ENCODE peak calls at places on chromosome 18, in seven cellular contexts. One of them, this sample, is unnamed.

GRCh38 chr18:72720116-72720515 is 147.7 kb downstream of the NETO1 start:
- DNase-seq in AG09319: no peak
- DNase-seq in neural progenitor cell: no peak
- DNase-seq in psoas muscle: no peak
- DNase-seq in A549: no peak
- DNase-seq in neural crest cell: no peak
- DNase-seq in cardiac muscle cell: no peak
- DNase-seq in this sample: no peak

GRCh38 chr18:31102020-31102684 is at the start of gene DSC2:
- DNase-seq in psoas muscle: peak; percentile 17
- DNase-seq in AG09319: no peak
- DNase-seq in A549: no peak
- DNase-seq in neural progenitor cell: peak; percentile 80
- DNase-seq in cardiac muscle cell: no peak
- DNase-seq in neural crest cell: peak; percentile 41
- DNase-seq in this sample: peak; percentile 72

GRCh38 chr18:37381554-37381953 is 184.0 kb downstream of the CELF4 start:
- DNase-seq in cardiac muscle cell: no peak
- DNase-seq in neural crest cell: no peak
- DNase-seq in neural progenitor cell: no peak
- DNase-seq in AG09319: no peak
- DNase-seq in psoas muscle: no peak
- DNase-seq in A549: no peak
- DNase-seq in this sample: peak; percentile 20

GRCh38 chr18:65235966-65236634 is 514.7 kb upstream of the CDH7 start:
- DNase-seq in cardiac muscle cell: no peak
- DNase-seq in neural crest cell: no peak
- DNase-seq in AG09319: no peak
- DNase-seq in psoas muscle: no peak
- DNase-seq in A549: no peak
- DNase-seq in neural progenitor cell: no peak
- DNase-seq in this sample: no peak

GRCh38 chr18:811192-812122 is 585 bp downstream of the YES1 start:
- DNase-seq in AG09319: no peak
- DNase-seq in cardiac muscle cell: peak; percentile 32
- DNase-seq in A549: peak; percentile 4
- DNase-seq in neural crest cell: no peak
- DNase-seq in psoas muscle: peak; percentile 58
- DNase-seq in neural progenitor cell: peak; percentile 67
- DNase-seq in this sample: peak; percentile 64

GRCh38 chr18:68462766-68463165 is 252.1 kb downstream of the TMX3 start:
- DNase-seq in A549: no peak
- DNase-seq in neural progenitor cell: no peak
- DNase-seq in neural crest cell: no peak
- DNase-seq in psoas muscle: no peak
- DNase-seq in cardiac muscle cell: no peak
- DNase-seq in AG09319: no peak
- DNase-seq in this sample: no peak

GRCh38 chr18:13809521-13810252 is 14.3 kb upstream of the MC5R start:
- DNase-seq in neural progenitor cell: no peak
- DNase-seq in cardiac muscle cell: no peak
- DNase-seq in neural crest cell: no peak
- DNase-seq in AG09319: no peak
- DNase-seq in psoas muscle: no peak
- DNase-seq in A549: no peak
- DNase-seq in this sample: peak; percentile 80

GRCh38 chr18:62030091-62030985 is 137.5 kb upstream of the RNF152 start:
- DNase-seq in psoas muscle: no peak
- DNase-seq in cardiac muscle cell: peak; percentile 58
- DNase-seq in AG09319: no peak
- DNase-seq in A549: no peak
- DNase-seq in neural progenitor cell: no peak
- DNase-seq in neural crest cell: no peak
- DNase-seq in this sample: no peak

GRCh38 chr18:9135912-9136314 is 668 bp upstream of the ANKRD12 start:
- DNase-seq in cardiac muscle cell: peak; percentile 33
- DNase-seq in A549: peak; percentile 6
- DNase-seq in psoas muscle: no peak
- DNase-seq in neural progenitor cell: peak; percentile 71
- DNase-seq in AG09319: no peak
- DNase-seq in neural crest cell: no peak
- DNase-seq in this sample: peak; percentile 93

GRCh38 chr18:79395761-79396404 is at the start of gene NFATC1:
- DNase-seq in cardiac muscle cell: peak; percentile 85
- DNase-seq in A549: peak; percentile 31
- DNase-seq in AG09319: no peak
- DNase-seq in neural progenitor cell: peak; percentile 89
- DNase-seq in neural crest cell: peak; percentile 55
- DNase-seq in psoas muscle: peak; percentile 78
- DNase-seq in this sample: peak; percentile 78

GRCh38 chr18:35470440-35470839 is 27.3 kb downstream of the INO80C start:
- DNase-seq in A549: no peak
- DNase-seq in AG09319: no peak
- DNase-seq in neural progenitor cell: no peak
- DNase-seq in neural crest cell: no peak
- DNase-seq in cardiac muscle cell: no peak
- DNase-seq in psoas muscle: no peak
- DNase-seq in this sample: no peak

GRCh38 chr18:13221821-13222220 is 3.3 kb downstream of the LDLRAD4 start:
- DNase-seq in cardiac muscle cell: no peak
- DNase-seq in neural crest cell: no peak
- DNase-seq in AG09319: no peak
- DNase-seq in psoas muscle: peak; percentile 61
- DNase-seq in A549: no peak
- DNase-seq in neural progenitor cell: no peak
- DNase-seq in this sample: no peak

GRCh38 chr18:31581498-31582197 is 10.0 kb upstream of the TTR start:
- DNase-seq in cardiac muscle cell: peak; percentile 53
- DNase-seq in neural crest cell: no peak
- DNase-seq in AG09319: no peak
- DNase-seq in neural progenitor cell: no peak
- DNase-seq in psoas muscle: no peak
- DNase-seq in A549: no peak
- DNase-seq in this sample: no peak

GRCh38 chr18:60018801-60019462 is 119.1 kb downstream of the PMAIP1 start:
- DNase-seq in psoas muscle: no peak
- DNase-seq in neural progenitor cell: no peak
- DNase-seq in AG09319: no peak
- DNase-seq in cardiac muscle cell: peak; percentile 36
- DNase-seq in A549: no peak
- DNase-seq in neural crest cell: no peak
- DNase-seq in this sample: no peak

GRCh38 chr18:72984290-72984689 is 116.5 kb upstream of the NETO1 start:
- DNase-seq in neural crest cell: no peak
- DNase-seq in A549: no peak
- DNase-seq in AG09319: no peak
- DNase-seq in psoas muscle: no peak
- DNase-seq in neural progenitor cell: no peak
- DNase-seq in cardiac muscle cell: no peak
- DNase-seq in this sample: no peak

GRCh38 chr18:24560511-24560981 is 100.1 kb downstream of the HRH4 start:
- DNase-seq in neural progenitor cell: peak; percentile 45
- DNase-seq in neural crest cell: no peak
- DNase-seq in A549: no peak
- DNase-seq in AG09319: no peak
- DNase-seq in cardiac muscle cell: no peak
- DNase-seq in psoas muscle: no peak
- DNase-seq in this sample: peak; percentile 86

GRCh38 chr18:2971741-2972552 is 41.0 kb downstream of the LPIN2 start:
- DNase-seq in AG09319: no peak
- DNase-seq in psoas muscle: no peak
- DNase-seq in A549: no peak
- DNase-seq in neural crest cell: no peak
- DNase-seq in neural progenitor cell: no peak
- DNase-seq in cardiac muscle cell: no peak
- DNase-seq in this sample: no peak

GRCh38 chr18:21636769-21637168 is 24.7 kb downstream of the SNRPD1 start:
- DNase-seq in A549: no peak
- DNase-seq in AG09319: no peak
- DNase-seq in psoas muscle: no peak
- DNase-seq in neural crest cell: no peak
- DNase-seq in cardiac muscle cell: no peak
- DNase-seq in neural progenitor cell: no peak
- DNase-seq in this sample: no peak

GRCh38 chr18:48733854-48734253 is 195.0 kb downstream of the CTIF start:
- DNase-seq in neural progenitor cell: no peak
- DNase-seq in A549: no peak
- DNase-seq in AG09319: no peak
- DNase-seq in cardiac muscle cell: no peak
- DNase-seq in psoas muscle: no peak
- DNase-seq in neural crest cell: no peak
- DNase-seq in this sample: no peak

GRCh38 chr18:8045890-8046289 is 478.8 kb downstream of the PTPRM start:
- DNase-seq in neural progenitor cell: no peak
- DNase-seq in neural crest cell: no peak
- DNase-seq in psoas muscle: no peak
- DNase-seq in A549: no peak
- DNase-seq in cardiac muscle cell: no peak
- DNase-seq in AG09319: no peak
- DNase-seq in this sample: no peak

GRCh38 chr18:3060667-3061580 is 48.0 kb upstream of the LPIN2 start:
- DNase-seq in psoas muscle: no peak
- DNase-seq in neural crest cell: no peak
- DNase-seq in A549: no peak
- DNase-seq in cardiac muscle cell: no peak
- DNase-seq in neural progenitor cell: no peak
- DNase-seq in AG09319: no peak
- DNase-seq in this sample: no peak

GRCh38 chr18:24176727-24177416 is 38.0 kb downstream of the CABYR start:
- DNase-seq in neural progenitor cell: peak; percentile 86
- DNase-seq in AG09319: peak; percentile 4
- DNase-seq in cardiac muscle cell: peak; percentile 71
- DNase-seq in A549: peak; percentile 13
- DNase-seq in neural crest cell: peak; percentile 80
- DNase-seq in psoas muscle: peak; percentile 50
- DNase-seq in this sample: peak; percentile 94

GRCh38 chr18:48790226-48790863 is 160.4 kb downstream of the SMAD7 start:
- DNase-seq in neural progenitor cell: no peak
- DNase-seq in psoas muscle: peak; percentile 77
- DNase-seq in AG09319: no peak
- DNase-seq in neural crest cell: no peak
- DNase-seq in cardiac muscle cell: peak; percentile 67
- DNase-seq in A549: no peak
- DNase-seq in this sample: no peak

DNA sequence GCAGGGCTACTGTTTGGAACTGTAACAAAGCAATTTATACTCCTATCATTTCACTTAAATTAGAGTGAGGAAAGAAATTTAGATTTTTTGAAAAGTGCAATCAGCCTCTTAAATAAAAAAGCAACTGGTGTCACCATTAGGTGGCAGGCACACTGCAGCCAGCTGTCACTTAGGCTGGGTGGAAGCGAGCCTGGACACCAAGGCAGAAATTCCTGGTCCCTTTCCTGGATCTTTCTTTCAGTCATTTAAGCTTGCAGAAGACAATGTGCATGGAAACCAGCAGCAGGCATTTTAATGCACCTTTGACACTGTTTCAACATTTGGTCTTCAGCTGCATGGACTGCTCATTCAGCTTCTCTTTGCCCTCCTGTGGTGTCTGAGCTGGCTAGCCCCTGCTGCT is 61.0 kb downstream of the AQP4 start:
- DNase-seq in A549: no peak
- DNase-seq in psoas muscle: no peak
- DNase-seq in AG09319: no peak
- DNase-seq in neural crest cell: peak; percentile 10
- DNase-seq in neural progenitor cell: peak; percentile 75
- DNase-seq in cardiac muscle cell: no peak
- DNase-seq in this sample: peak; percentile 33
- TF ChIP-seq CTCF in A549: peak; percentile 26
- TF ChIP-seq CTCF in psoas muscle: peak; percentile 46
- TF ChIP-seq CTCF in AG09319: no peak
- TF ChIP-seq CTCF in neural crest cell: peak; percentile 60
- TF ChIP-seq CTCF in neural progenitor cell: peak; percentile 69
- TF ChIP-seq CTCF in cardiac muscle cell: no peak
- TF ChIP-seq CTCF in this sample: peak; percentile 66

GRCh38 chr18:51654441-51655326 is 457.2 kb upstream of the MEX3C start:
- DNase-seq in A549: no peak
- DNase-seq in AG09319: no peak
- DNase-seq in cardiac muscle cell: no peak
- DNase-seq in neural progenitor cell: peak; percentile 77
- DNase-seq in neural crest cell: no peak
- DNase-seq in psoas muscle: no peak
- DNase-seq in this sample: peak; percentile 64
- TF ChIP-seq CTCF in A549: no peak
- TF ChIP-seq CTCF in AG09319: no peak
- TF ChIP-seq CTCF in cardiac muscle cell: no peak
- TF ChIP-seq CTCF in neural progenitor cell: no peak
- TF ChIP-seq CTCF in neural crest cell: no peak
- TF ChIP-seq CTCF in psoas muscle: no peak
- TF ChIP-seq CTCF in this sample: no peak

GRCh38 chr18:74242451-74243096 is 49.2 kb downstream of the CYB5A start:
- DNase-seq in cardiac muscle cell: peak; percentile 45
- DNase-seq in neural crest cell: no peak
- DNase-seq in A549: no peak
- DNase-seq in neural progenitor cell: no peak
- DNase-seq in AG09319: no peak
- DNase-seq in psoas muscle: no peak
- DNase-seq in this sample: peak; percentile 20
- TF ChIP-seq CTCF in cardiac muscle cell: peak; percentile 14
- TF ChIP-seq CTCF in neural crest cell: no peak
- TF ChIP-seq CTCF in A549: peak; percentile 24
- TF ChIP-seq CTCF in neural progenitor cell: peak; percentile 17
- TF ChIP-seq CTCF in AG09319: peak; percentile 4
- TF ChIP-seq CTCF in psoas muscle: no peak
- TF ChIP-seq CTCF in this sample: peak; percentile 50

GRCh38 chr18:11320981-11321380 is 171.6 kb upstream of the PIEZO2 start:
- DNase-seq in psoas muscle: no peak
- DNase-seq in A549: no peak
- DNase-seq in AG09319: no peak
- DNase-seq in neural crest cell: no peak
- DNase-seq in cardiac muscle cell: peak; percentile 55
- DNase-seq in neural progenitor cell: no peak
- DNase-seq in this sample: no peak

GRCh38 chr18:11322006-11322405 is 172.6 kb upstream of the PIEZO2 start:
- DNase-seq in AG09319: no peak
- DNase-seq in cardiac muscle cell: no peak
- DNase-seq in psoas muscle: no peak
- DNase-seq in A549: no peak
- DNase-seq in neural progenitor cell: no peak
- DNase-seq in neural crest cell: no peak
- DNase-seq in this sample: no peak

GRCh38 chr18:11324510-11324909 is 175.1 kb upstream of the PIEZO2 start:
- DNase-seq in A549: no peak
- DNase-seq in psoas muscle: no peak
- DNase-seq in neural crest cell: no peak
- DNase-seq in cardiac muscle cell: peak; percentile 56
- DNase-seq in AG09319: no peak
- DNase-seq in neural progenitor cell: no peak
- DNase-seq in this sample: no peak

GRCh38 chr18:11323359-11323819 is 174.0 kb upstream of the PIEZO2 start:
- DNase-seq in neural crest cell: no peak
- DNase-seq in AG09319: no peak
- DNase-seq in psoas muscle: no peak
- DNase-seq in cardiac muscle cell: peak; percentile 76
- DNase-seq in neural progenitor cell: no peak
- DNase-seq in A549: peak; percentile 31
- DNase-seq in this sample: no peak

DNA sequence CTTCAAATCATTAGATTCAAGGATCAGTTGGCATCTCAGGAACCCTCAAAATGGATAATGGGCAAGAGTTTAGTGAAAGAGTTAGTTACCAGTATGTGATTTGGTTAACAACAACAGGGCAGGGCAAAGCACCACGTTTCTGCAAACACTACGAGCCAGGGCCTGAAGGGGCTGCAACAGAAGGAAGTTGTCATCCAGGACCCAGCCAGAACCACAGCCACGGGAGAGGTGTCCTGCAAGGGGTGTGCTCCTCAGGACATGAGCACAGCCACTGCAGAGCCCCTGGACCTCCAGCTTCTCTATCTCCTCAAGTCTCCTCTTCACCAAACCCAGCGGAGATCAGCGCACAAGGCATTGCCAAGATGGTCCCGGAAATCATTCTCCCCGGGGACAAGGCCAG is 173.3 kb upstream of the PIEZO2 start:
- DNase-seq in A549: no peak
- DNase-seq in neural crest cell: no peak
- DNase-seq in neural progenitor cell: no peak
- DNase-seq in cardiac muscle cell: no peak
- DNase-seq in psoas muscle: no peak
- DNase-seq in AG09319: no peak
- DNase-seq in this sample: peak; percentile 55
- TF ChIP-seq CTCF in A549: no peak
- TF ChIP-seq CTCF in neural crest cell: no peak
- TF ChIP-seq CTCF in neural progenitor cell: no peak
- TF ChIP-seq CTCF in cardiac muscle cell: no peak
- TF ChIP-seq CTCF in psoas muscle: no peak
- TF ChIP-seq CTCF in AG09319: no peak
- TF ChIP-seq CTCF in this sample: no peak

This sample was measured in GM23338.